ENCODE peak calls at places on chromosomes 7 and 10, in six cellular contexts. B is ascending aorta, X is A673, F is cardiac muscle cell, J is astrocyte, S is Peyer's patch. T is an unnamed sample. For H3K9me3 and H3K4me1, the result is how much of the 10 kb centered on the place peaks cover.

GRCh38 chr7:74051629-74052410 is 23.8 kb downstream of the ELN start:
- DNase-seq in J (no peak), X (no peak), F (peak), S (peak), B (no peak), T (no peak)

GRCh38 chr10:102782698-102783540 is 39.2 kb downstream of the WBP1L start:
- DNase-seq in X (no peak), S (no peak), J (peak), F (peak), B (peak), T (no peak)

GRCh38 chr7:15757041-15757995 is 70.8 kb upstream of the MEOX2 start:
- DNase-seq in X (no peak), J (no peak), B (no peak), F (no peak), S (no peak), T (no peak)

GRCh38 chr10:6202098-6202683 is 541 bp upstream of the PFKFB3 start:
- DNase-seq in S (peak), X (no peak), J (no peak), F (no peak), B (peak), T (no peak)

GRCh38 chr10:121595806-121596667 is 2.2 kb downstream of the FGFR2 start:
- DNase-seq in S (no peak), F (no peak), B (no peak), J (no peak), X (no peak), T (no peak)

GRCh38 chr10:123995082-123995460 is 98.3 kb downstream of the CHST15 start:
- DNase-seq in J (no peak), B (no peak), F (no peak), X (no peak), S (no peak), T (no peak)

GRCh38 chr10:126565456-126565855 is 105.0 kb downstream of the C10orf90 start:
- DNase-seq in J (no peak), X (peak), F (no peak), S (no peak), B (no peak), T (no peak)

GRCh38 chr7:102395620-102395957 is 574 bp upstream of the PRKRIP1 start:
- DNase-seq in S (no peak), B (no peak), F (peak), X (peak), J (no peak), T (no peak)

GRCh38 chr10:96986200-96986856 is 154.2 kb downstream of the LCOR start:
- DNase-seq in X (no peak), F (no peak), J (no peak), B (no peak), S (no peak), T (no peak)

GRCh38 chr10:131657985-131658330 is 242.8 kb upstream of the PPP2R2D start:
- DNase-seq in J (no peak), F (no peak), B (peak), X (no peak), S (peak), T (no peak)

GRCh38 chr10:131655101-131655849 is 245.5 kb upstream of the PPP2R2D start:
- DNase-seq in J (no peak), X (no peak), F (no peak), B (no peak), S (no peak), T (no peak)

GRCh38 chr10:131657318-131657984 is 243.4 kb upstream of the PPP2R2D start:
- DNase-seq in X (no peak), F (no peak), S (peak), B (no peak), J (no peak), T (no peak)

GRCh38 chr10:131656009-131656408 is 244.8 kb upstream of the PPP2R2D start:
- DNase-seq in S (no peak), X (no peak), B (no peak), J (no peak), F (no peak), T (no peak)

DNA sequence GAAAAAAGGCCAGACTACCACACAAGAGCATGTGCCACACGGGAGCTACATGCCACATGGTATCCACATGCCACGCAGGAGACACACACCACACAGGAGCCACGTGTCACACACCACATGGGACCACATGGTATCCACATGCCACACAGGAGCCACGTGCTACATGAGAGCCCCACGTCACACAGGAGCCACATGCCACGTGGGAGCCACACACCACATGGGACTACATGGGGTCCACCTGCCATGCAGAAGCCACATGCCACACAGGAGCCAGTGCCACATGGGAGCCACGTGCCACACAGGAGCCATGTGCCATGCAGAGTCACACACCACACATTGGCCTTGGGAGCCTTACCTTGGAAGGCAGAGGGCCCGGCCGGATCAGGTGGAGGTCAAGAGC is 244.4 kb upstream of the PPP2R2D start:
- DNase-seq in J (no peak), F (no peak), S (no peak), B (no peak), X (no peak), T (no peak)
- H3K9me3 ChIP-seq in J (under half), F (under half), S (under half), B (under half), X (under half), T (under half)

DNA sequence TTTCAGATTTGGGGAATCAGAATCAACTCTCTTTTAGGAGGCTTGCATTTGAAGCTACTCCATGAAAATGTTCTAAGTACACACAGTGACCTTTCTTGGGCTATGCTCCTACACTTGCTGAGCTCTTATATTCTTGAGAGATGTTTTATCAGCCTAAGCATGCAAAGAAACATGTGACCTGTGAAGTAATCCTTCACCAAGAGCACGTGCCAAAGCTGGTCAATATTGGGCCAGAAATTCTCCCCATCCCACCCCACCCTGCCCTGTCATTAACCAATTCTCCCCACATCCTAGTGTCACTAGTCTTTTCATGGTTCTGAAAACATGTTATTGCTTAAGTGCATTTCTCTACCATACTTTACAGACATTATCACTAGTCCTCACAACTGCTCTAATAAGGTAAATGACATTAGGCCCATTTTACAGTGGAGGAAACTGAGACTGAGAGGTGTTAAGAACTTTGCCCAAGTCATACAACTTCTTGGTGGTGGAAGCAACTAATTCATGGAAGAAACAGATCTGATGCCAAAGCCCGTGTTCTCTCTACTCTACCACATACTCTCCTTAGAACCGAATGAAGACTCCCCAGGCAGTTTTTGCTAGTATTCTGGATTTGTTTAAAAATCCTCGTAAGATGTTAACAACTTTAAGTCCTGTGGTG is 200.6 kb downstream of the PTEN start:
- DNase-seq in X (no peak), B (no peak), S (no peak), F (no peak), J (no peak), T (no peak)
- H3K4me1 ChIP-seq in X (under half), B (under half), S (under half), F (under half), J (under half), T (half or more)

GRCh38 chr10:75150656-75151055 is 39.2 kb downstream of the SAMD8 start:
- DNase-seq in S (no peak), B (no peak), J (no peak), F (no peak), X (no peak), T (no peak)
- H3K9me3 ChIP-seq in S (under half), B (under half), J (under half), F (under half), X (under half), T (under half)

GRCh38 chr7:179948-180694 is 12.2 kb upstream of the FAM20C start:
- DNase-seq in J (no peak), X (no peak), B (no peak), S (no peak), F (no peak), T (no peak)

GRCh38 chr7:178444-178843 is 13.9 kb upstream of the FAM20C start:
- DNase-seq in S (no peak), X (no peak), F (no peak), B (no peak), J (no peak), T (no peak)

GRCh38 chr7:176786-177185 is 15.6 kb upstream of the FAM20C start:
- DNase-seq in X (no peak), B (no peak), J (no peak), S (no peak), F (no peak), T (no peak)

GRCh38 chr7:181738-182137 is 10.6 kb upstream of the FAM20C start:
- DNase-seq in B (no peak), S (no peak), F (no peak), X (no peak), J (no peak), T (no peak)

GRCh38 chr7:179209-179681 is 13.1 kb upstream of the FAM20C start:
- DNase-seq in J (no peak), F (no peak), B (no peak), S (no peak), X (no peak), T (no peak)
- H3K4me1 ChIP-seq in J (under half), F (under half), B (under half), S (under half), X (under half), T (under half)

GRCh38 chr10:30999084-30999712 is 32.5 kb downstream of the ZNF438 start:
- DNase-seq in J (no peak), B (no peak), F (peak), S (no peak), X (no peak), T (no peak)
- H3K9me3 ChIP-seq in J (under half), B (under half), F (under half), S (under half), X (under half), T (under half)

DNA sequence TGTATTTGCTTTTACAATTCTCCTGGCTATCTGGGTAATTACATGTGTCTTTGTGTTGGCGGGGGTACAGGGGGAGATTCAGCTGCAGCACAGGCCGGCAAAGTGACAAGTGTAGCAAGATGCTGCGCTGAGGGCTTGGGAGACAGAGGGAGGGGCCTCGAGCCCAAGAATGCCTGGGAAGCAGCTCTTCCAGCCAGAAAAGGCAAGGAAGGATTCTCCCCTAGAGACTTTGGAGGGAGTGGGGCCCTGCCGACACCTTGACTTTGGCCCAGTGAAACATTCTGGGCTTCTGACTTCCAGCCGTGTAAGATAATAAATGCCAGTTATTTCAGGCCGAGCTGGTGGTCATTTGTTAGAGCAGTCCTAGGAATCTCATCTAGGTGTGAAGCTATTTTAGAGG is 7.2 kb upstream of the REPIN1 start:
- DNase-seq in S (no peak), B (no peak), F (no peak), J (no peak), X (no peak), T (no peak)
- H3K4me1 ChIP-seq in S (under half), B (under half), F (under half), J (under half), X (under half), T (under half)

GRCh38 chr7:57443567-57443966 is 6.4 kb upstream of the ZNF716 start:
- DNase-seq in F (no peak), X (no peak), B (no peak), S (no peak), J (no peak), T (no peak)

GRCh38 chr7:57437581-57437980 is 12.4 kb upstream of the ZNF716 start:
- DNase-seq in S (no peak), F (no peak), J (no peak), X (no peak), B (no peak), T (no peak)

GRCh38 chr7:57432583-57432982 is 17.4 kb upstream of the ZNF716 start:
- DNase-seq in F (no peak), X (no peak), S (no peak), B (no peak), J (no peak), T (no peak)

DNA sequence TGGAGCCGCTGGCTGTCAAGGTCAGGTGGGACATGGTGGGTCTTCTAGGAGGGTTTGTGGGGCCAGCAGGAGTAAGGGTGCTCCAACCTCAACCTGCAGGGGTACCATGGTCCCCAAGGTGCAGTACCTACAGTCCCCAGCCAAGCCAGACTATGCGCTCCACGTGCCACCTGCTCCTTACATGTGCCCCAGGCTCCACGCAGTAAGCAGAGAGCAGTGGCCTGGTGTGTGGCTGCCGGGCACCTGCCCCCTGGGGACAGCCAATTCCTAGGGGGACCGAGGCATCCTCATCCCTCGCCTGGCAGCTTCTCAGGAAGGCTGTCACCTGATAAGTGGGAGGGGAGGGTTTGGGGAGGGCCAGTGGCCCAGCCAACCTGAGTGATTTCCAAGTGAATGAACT is 11.7 kb upstream of the ZNF716 start:
- DNase-seq in F (no peak), J (no peak), X (no peak), S (no peak), B (no peak), T (no peak)
- H3K9me3 ChIP-seq in F (under half), J (under half), X (under half), S (under half), B (under half), T (under half)